ENCODE peak calls at places on chromosomes 1 and 21, in seven cellular contexts. J is K562, W is SK-N-SH, A is GM12878, O is H1, X is GM12892, Y is HepG2. Z is an unnamed sample.
A peak's percentile ranks its signal among the peaks of the same experiment; 100 is the strongest.

GRCh38 chr1:38018864-38019343 is 6.4 kb downstream of the UTP11 start:
- DNase-seq in W (no peak), A (no peak), J (peak; percentile 51), X (no peak), O (no peak), Y (peak; percentile 45), Z (no peak)

GRCh38 chr1:2228684-2229031 is 539 bp downstream of the SKI start:
- DNase-seq in W (no peak), A (no peak), X (no peak), O (no peak), Y (no peak), J (peak; percentile 63), Z (no peak)

GRCh38 chr1:77060000-77060399 is 159.2 kb downstream of the PIGK start:
- DNase-seq in Y (no peak), W (no peak), J (no peak), X (no peak), O (peak; percentile 53), A (no peak), Z (no peak)

GRCh38 chr1:162772571-162773154 is 17.8 kb upstream of the HSD17B7 start:
- DNase-seq in A (no peak), J (no peak), Y (no peak), X (no peak), O (no peak), W (no peak), Z (no peak)

GRCh38 chr1:115768549-115768948 is at the start of gene CASQ2:
- DNase-seq in Y (no peak), A (no peak), J (no peak), X (no peak), W (no peak), O (no peak), Z (no peak)

GRCh38 chr1:62295921-62296451 is 23.2 kb downstream of the KANK4 start:
- DNase-seq in X (no peak), A (peak; percentile 8), W (no peak), J (no peak), O (no peak), Y (no peak), Z (no peak)

GRCh38 chr1:2373551-2374259 is 17.6 kb downstream of the MORN1 start:
- DNase-seq in A (no peak), J (no peak), Y (no peak), O (no peak), X (no peak), W (peak; percentile 33), Z (no peak)

GRCh38 chr1:57797084-57797483 is 373.2 kb upstream of the DAB1 start:
- DNase-seq in J (no peak), X (no peak), W (no peak), A (no peak), O (no peak), Y (no peak), Z (no peak)

GRCh38 chr21:42153046-42153685 is 65.8 kb upstream of the ABCG1 start:
- DNase-seq in X (no peak), W (no peak), Y (no peak), A (no peak), O (no peak), J (no peak), Z (no peak)

GRCh38 chr1:214362188-214362882 is 81.4 kb downstream of the SMYD2 start:
- DNase-seq in O (no peak), J (peak; percentile 27), W (no peak), A (no peak), Y (no peak), X (no peak), Z (no peak)

GRCh38 chr1:202836616-202837403 is 26.1 kb downstream of the PCAT6 start:
- DNase-seq in A (no peak), X (no peak), W (no peak), O (no peak), J (no peak), Y (no peak), Z (no peak)

GRCh38 chr1:155892801-155893200 is 18.3 kb downstream of the RIT1 start:
- DNase-seq in A (no peak), W (no peak), J (no peak), X (no peak), Y (no peak), O (no peak), Z (no peak)

GRCh38 chr1:109298666-109299086 is 8.1 kb downstream of the MYBPHL start:
- DNase-seq in W (peak; percentile 51), Y (peak; percentile 79), X (no peak), A (no peak), J (peak; percentile 79), O (no peak), Z (no peak)

GRCh38 chr1:43121251-43121650 is 50.8 kb downstream of the EBNA1BP2 start:
- DNase-seq in W (no peak), O (no peak), A (no peak), J (no peak), Y (no peak), X (no peak), Z (no peak)

GRCh38 chr1:41528106-41528505 is 43.6 kb upstream of the EDN2 start:
- DNase-seq in W (no peak), X (no peak), Y (no peak), J (no peak), A (no peak), O (no peak), Z (no peak)

GRCh38 chr21:45032977-45033705 is 41.2 kb upstream of the ADARB1 start:
- DNase-seq in O (no peak), J (no peak), W (no peak), X (no peak), A (no peak), Y (no peak), Z (no peak)

GRCh38 chr21:45031231-45032191 is 42.9 kb upstream of the ADARB1 start:
- DNase-seq in J (no peak), A (no peak), Y (no peak), W (no peak), X (no peak), O (no peak), Z (no peak)

GRCh38 chr21:45033791-45034555 is 40.4 kb upstream of the ADARB1 start:
- DNase-seq in J (no peak), O (no peak), W (no peak), A (no peak), X (no peak), Y (no peak), Z (no peak)

GRCh38 chr21:45030637-45031218 is 43.7 kb upstream of the ADARB1 start:
- DNase-seq in Y (no peak), A (no peak), W (no peak), X (no peak), O (peak; percentile 47), J (no peak), Z (no peak)

DNA sequence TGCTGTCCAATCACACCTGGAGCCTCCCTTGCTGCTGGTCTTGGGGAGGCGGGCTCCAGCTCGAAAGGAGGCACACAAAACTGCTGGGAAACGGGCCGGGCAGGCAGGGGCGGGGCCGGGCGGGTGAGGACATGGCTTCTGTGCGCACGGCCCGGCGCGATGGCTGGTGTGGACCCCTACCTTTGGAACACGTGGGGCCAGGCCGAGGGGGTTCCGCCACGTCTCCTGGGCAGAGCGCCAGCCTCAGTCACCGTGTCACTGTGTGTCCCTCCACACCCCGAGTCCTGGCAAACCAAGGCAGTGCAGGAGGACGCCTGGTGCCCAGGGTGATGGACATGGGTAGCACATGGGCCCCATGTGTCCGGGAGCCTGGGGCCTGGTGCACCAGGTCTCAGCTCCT is 42.0 kb upstream of the ADARB1 start:
- DNase-seq in Y (no peak), W (no peak), O (no peak), A (no peak), J (no peak), X (no peak), Z (no peak)
- TF ChIP-seq TAF1 in Y (no peak), W (no peak), O (no peak), A (no peak), J (no peak), X (no peak), Z (no peak)

GRCh38 chr21:32461503-32461902 is 49.0 kb downstream of the EVA1C start:
- DNase-seq in J (no peak), W (no peak), O (no peak), X (no peak), A (no peak), Y (no peak), Z (no peak)

GRCh38 chr21:32459972-32460371 is 47.5 kb downstream of the EVA1C start:
- DNase-seq in J (no peak), Y (no peak), X (no peak), A (no peak), O (no peak), W (no peak), Z (no peak)

GRCh38 chr21:32467291-32467690 is 54.8 kb downstream of the EVA1C start:
- DNase-seq in A (no peak), Y (no peak), W (no peak), O (no peak), J (no peak), X (no peak), Z (no peak)

GRCh38 chr21:32463889-32464300 is 51.4 kb downstream of the EVA1C start:
- DNase-seq in O (no peak), J (no peak), W (no peak), X (no peak), Y (peak; percentile 82), A (no peak), Z (no peak)

GRCh38 chr21:32463367-32463766 is 50.9 kb downstream of the EVA1C start:
- DNase-seq in X (no peak), O (no peak), W (no peak), Y (no peak), J (no peak), A (no peak), Z (no peak)
- TF ChIP-seq TAF1 in X (no peak), O (no peak), W (no peak), Y (no peak), J (no peak), A (no peak), Z (no peak)

GRCh38 chr1:9066945-9067807 is 2.3 kb downstream of the SLC2A5 start:
- DNase-seq in J (peak; percentile 40), W (no peak), O (no peak), Y (peak; percentile 31), A (no peak), X (no peak), Z (no peak)

GRCh38 chr1:9069324-9070100 is at the start of gene SLC2A5:
- DNase-seq in O (no peak), W (no peak), X (peak; percentile 61), J (no peak), Y (no peak), A (peak; percentile 93), Z (peak; percentile 66)

GRCh38 chr1:9070421-9071015 is 1.1 kb upstream of the SLC2A5 start:
- DNase-seq in J (no peak), O (no peak), W (no peak), A (no peak), Y (no peak), X (no peak), Z (no peak)

GRCh38 chr1:9071554-9072235 is 2.3 kb upstream of the SLC2A5 start:
- DNase-seq in A (no peak), J (peak; percentile 62), X (no peak), O (no peak), W (no peak), Y (no peak), Z (no peak)

DNA sequence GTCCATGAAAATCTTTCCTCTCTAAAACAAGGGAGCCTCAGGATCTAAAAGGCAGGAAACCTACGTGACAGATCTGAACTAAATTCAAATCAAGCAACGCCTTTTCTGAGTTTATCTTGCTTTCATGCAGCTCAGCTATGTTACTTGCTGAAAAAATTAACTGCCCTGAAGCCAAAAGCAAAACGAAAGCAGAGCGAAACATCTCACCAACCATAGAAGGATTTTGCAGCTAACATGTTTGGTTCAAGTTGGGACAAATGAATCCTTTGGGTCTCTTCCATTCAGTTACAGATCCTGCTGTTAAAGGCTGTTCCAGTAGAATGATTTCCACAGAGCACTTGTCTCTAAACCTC is 488 bp downstream of the SLC2A5 start:
- DNase-seq in Y (no peak), A (peak; percentile 31), X (no peak), J (no peak), O (no peak), W (no peak), Z (no peak)
- TF ChIP-seq TAF1 in Y (no peak), A (no peak), X (no peak), J (no peak), O (no peak), W (no peak), Z (no peak)

GRCh38 chr21:43925096-43925481 is 60.1 kb downstream of the AGPAT3 start:
- DNase-seq in O (peak; percentile 45), A (no peak), W (no peak), X (no peak), Y (no peak), J (no peak), Z (no peak)
- TF ChIP-seq TAF1 in O (no peak), A (no peak), W (no peak), X (no peak), Y (no peak), J (no peak), Z (no peak)